ENCODE peak calls at places on chromosomes 16 and 17, in six cellular contexts. M, F, J, B, P and E are unnamed samples. For H3K9me3, the result is how much of the 10 kb centered on the place peaks cover.

GRCh38 chr16:72845322-72846020 is 202.5 kb downstream of the ZFHX3 start:
- DNase-seq in F (no peak), J (no peak), B (no peak), M (no peak), P (no peak), E (no peak)

GRCh38 chr17:40468560-40468959 is 25.3 kb downstream of the IGFBP4 start:
- DNase-seq in B (no peak), M (no peak), J (no peak), P (no peak), F (no peak), E (no peak)

GRCh38 chr16:14286381-14287230 is 215.5 kb downstream of the MRTFB start:
- DNase-seq in J (peak), B (no peak), P (no peak), F (no peak), M (no peak), E (no peak)

GRCh38 chr17:17366235-17366634 is 63.1 kb downstream of the NT5M start:
- DNase-seq in P (no peak), M (peak), J (no peak), F (no peak), B (no peak), E (no peak)

GRCh38 chr16:78748471-78748929 is 649.0 kb downstream of the WWOX start:
- DNase-seq in F (no peak), J (no peak), B (no peak), M (no peak), P (no peak), E (no peak)

GRCh38 chr16:83066881-83067280 is 440.1 kb downstream of the CDH13 start:
- DNase-seq in F (no peak), M (no peak), B (no peak), P (no peak), J (no peak), E (no peak)

GRCh38 chr17:2083613-2084128 is 28.8 kb downstream of the HIC1 start:
- DNase-seq in J (no peak), B (no peak), P (no peak), F (peak), M (no peak), E (no peak)

GRCh38 chr17:4948997-4949320 is 629 bp upstream of the PFN1 start:
- DNase-seq in M (peak), P (peak), B (peak), J (peak), F (peak), E (peak)

GRCh38 chr17:39979021-39979660 is 1.5 kb upstream of the PSMD3 start:
- DNase-seq in B (peak), F (peak), J (no peak), M (no peak), P (no peak), E (peak)

GRCh38 chr16:84027607-84028006 is 15.0 kb downstream of the SLC38A8 start:
- DNase-seq in B (no peak), P (no peak), F (no peak), M (no peak), J (no peak), E (no peak)

GRCh38 chr17:78999947-79000395 is 9.6 kb downstream of the CANT1 start:
- DNase-seq in M (no peak), B (no peak), F (peak), P (no peak), J (no peak), E (no peak)

GRCh38 chr17:56810846-56811775 is 22.6 kb downstream of the C17orf67 start:
- DNase-seq in P (no peak), J (no peak), F (no peak), M (no peak), B (no peak), E (no peak)

GRCh38 chr16:56263711-56264608 is 72.7 kb downstream of the GNAO1 start:
- DNase-seq in J (no peak), P (peak), B (no peak), M (no peak), F (no peak), E (no peak)

GRCh38 chr17:73429440-73430164 is 117.8 kb upstream of the CDC42EP4 start:
- DNase-seq in P (peak), M (peak), F (peak), B (peak), J (peak), E (peak)

GRCh38 chr17:73432624-73433190 is 120.9 kb upstream of the CDC42EP4 start:
- DNase-seq in J (no peak), B (no peak), M (no peak), F (no peak), P (no peak), E (no peak)

GRCh38 chr17:73431401-73432205 is 119.8 kb upstream of the CDC42EP4 start:
- DNase-seq in M (no peak), F (no peak), J (peak), P (no peak), B (no peak), E (no peak)

GRCh38 chr17:73430848-73431247 is 119.0 kb upstream of the CDC42EP4 start:
- DNase-seq in F (no peak), B (no peak), J (peak), P (no peak), M (no peak), E (peak)

DNA sequence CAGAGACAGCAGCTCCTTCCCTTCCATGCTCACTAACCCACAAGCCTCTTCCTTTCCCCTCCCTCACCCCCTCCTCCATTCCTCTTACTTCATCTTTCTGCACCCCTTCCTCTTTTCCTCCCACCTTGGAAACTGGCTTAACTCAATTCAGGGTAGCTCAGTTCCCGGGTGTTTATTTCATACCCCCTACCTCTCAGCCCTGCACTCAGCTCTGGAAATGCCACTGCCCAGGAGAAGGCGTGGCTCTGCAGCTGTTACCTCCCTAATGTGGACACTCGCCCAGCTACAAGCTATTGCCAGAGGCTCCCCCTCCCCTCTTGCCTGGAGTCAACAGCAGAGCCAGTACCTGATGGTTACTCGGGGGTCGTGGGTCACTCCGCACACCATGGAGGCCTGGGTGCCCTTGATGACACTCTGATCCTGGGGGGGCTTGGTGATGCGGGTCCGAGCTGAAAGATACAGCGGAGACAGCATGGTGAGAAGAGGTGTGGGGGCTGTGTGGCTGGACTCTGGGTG is 118.4 kb upstream of the CDC42EP4 start:
- DNase-seq in P (no peak), F (no peak), B (no peak), J (no peak), M (no peak), E (no peak)
- TF ChIP-seq CTCF in P (no peak), F (no peak), B (no peak), J (no peak), M (no peak), E (no peak)

DNA sequence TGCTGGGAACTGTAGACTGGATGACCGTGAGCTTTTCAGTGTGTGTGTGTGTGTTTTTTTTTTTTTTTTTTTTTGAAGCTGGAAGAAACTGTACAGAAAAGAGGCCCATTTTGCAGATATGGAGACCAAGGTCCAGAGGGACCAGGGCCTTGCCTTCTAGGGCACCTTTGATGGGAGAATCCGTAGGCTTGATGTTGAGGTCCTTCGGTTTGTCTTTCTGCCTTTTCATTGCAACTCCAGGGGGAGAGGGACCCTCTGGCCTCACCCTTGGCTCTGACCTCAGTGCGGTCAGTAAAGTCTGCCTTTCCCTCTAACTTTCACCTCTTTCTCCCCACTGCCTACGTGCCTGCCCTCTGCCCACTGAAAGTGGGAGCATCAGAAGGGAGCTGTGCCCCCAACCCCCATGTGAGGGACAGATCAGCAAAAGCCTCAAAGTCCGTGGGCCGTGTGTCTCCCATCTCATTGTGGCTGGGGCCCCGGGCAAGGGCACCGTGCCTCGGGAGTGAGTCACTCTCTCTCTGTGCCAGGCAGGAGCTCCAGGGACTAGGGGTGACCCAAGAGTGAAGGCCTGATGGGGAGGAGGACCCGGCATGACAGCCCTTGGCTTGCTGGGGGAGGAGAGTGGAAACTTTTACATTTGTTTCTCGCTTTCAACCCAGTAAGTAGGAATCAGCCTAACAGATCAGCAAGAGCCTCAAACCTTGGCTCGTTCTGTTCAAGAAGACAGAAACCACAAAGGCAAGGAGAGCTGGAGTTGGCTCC is 123.6 kb downstream of the CMIP start:
- DNase-seq in F (no peak), B (peak), J (no peak), M (peak), P (no peak), E (peak)
- H3K27ac ChIP-seq in F (no peak), B (peak), J (no peak), M (no peak), P (no peak), E (peak)

DNA sequence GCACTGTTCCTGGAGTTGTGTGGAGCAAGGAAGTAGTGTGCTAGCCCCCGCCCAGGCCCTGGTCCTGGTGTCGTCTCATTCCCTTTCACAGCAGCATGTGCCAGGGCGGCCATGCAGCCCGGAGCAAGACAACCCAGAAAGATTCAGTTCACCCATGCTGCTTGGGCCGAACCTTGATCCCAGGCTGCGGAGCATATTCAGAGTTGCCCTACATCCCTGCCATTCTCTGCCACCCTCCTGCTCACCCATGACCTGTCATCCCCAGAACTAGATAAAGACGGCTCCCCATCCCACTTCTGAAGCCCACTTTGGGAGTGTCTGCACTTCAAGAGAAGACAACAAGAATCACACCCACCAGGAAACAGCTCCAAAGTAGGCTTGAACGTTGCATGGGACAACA is 2452.5 kb downstream of the TP53TG3F start:
- DNase-seq in J (no peak), P (no peak), B (no peak), M (no peak), F (no peak), E (no peak)
- H3K9me3 ChIP-seq in J (under half), P (under half), B (under half), M (under half), F (under half), E (under half)

GRCh38 chr17:47652570-47652969 is 2.9 kb downstream of the KPNB1 start:
- DNase-seq in P (no peak), J (no peak), M (no peak), F (no peak), B (peak), E (no peak)

GRCh38 chr17:47649972-47650524 is 329 bp downstream of the KPNB1 start:
- DNase-seq in J (no peak), B (no peak), P (no peak), M (no peak), F (no peak), E (no peak)

GRCh38 chr17:47651704-47652103 is 2.0 kb downstream of the KPNB1 start:
- DNase-seq in B (no peak), M (no peak), P (no peak), F (no peak), J (no peak), E (no peak)

GRCh38 chr17:47649153-47649971 is at the start of gene KPNB1:
- DNase-seq in B (peak), P (peak), M (peak), J (peak), F (peak), E (peak)

DNA sequence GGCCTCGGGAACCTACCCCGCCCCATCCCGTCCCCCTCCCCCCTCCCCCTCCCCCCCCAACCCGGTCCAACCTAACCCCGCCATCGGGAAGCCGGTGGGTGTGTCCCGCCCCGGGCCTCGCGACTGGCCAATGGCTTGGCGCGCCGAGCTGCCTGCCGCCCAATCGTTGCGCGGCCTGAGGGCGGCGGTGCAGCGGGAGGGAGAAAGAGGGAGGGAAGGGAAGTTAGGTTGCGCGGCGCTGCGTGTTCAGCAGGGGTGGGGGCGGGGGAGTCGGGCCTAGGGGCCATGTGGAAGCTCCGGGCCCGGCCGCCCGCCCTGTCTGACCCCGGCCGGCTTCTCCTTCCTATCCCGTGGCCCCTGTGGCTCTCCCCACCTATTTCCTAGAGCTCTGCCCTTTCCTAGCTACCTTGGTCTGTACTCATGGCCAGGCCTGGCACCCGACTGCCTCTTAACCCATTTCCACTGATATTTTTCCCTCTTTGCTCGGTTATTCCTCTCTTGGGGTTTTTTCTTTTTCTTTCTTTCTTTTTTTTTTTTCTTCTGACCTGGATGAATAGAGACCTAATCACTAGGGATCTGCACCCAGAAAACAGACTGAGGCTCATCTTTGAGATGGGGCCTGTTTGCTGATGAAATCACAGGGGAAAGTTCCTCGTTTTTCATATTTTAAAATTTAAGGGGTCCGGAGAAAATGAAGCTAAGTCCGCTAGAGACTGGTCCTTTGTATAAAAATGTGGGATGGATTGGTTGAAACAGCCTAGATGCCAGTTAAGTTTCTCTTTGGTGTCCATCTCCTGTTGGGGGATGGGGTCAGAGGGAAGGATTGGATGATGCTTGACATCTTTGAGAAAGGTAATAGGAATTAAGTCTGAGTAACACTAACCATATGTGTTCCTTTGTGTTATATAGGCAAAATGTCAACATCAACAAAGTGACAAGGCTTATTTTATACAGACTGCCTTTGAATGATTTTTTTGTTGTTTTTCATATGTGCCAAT is 1.1 kb downstream of the KPNB1 start:
- DNase-seq in J (peak), F (peak), M (peak), B (peak), P (peak), E (peak)
- TF ChIP-seq CTCF in J (no peak), F (no peak), M (no peak), B (no peak), P (no peak), E (no peak)

GRCh38 chr17:30821751-30822723 is 2.5 kb downstream of the CRLF3 start:
- DNase-seq in B (no peak), J (no peak), F (no peak), P (no peak), M (no peak), E (no peak)
- H3K27ac ChIP-seq in B (no peak), J (peak), F (no peak), P (no peak), M (no peak), E (no peak)